ENCODE peak calls at places on chromosomes 5 and 9, in nine cellular contexts. A is GM12878, J is sigmoid colon, Q is body of pancreas, P is spleen, U is transverse colon, Y is IMR-90, D is HepG2, C is heart left ventricle. R is an unnamed sample.

GRCh38 chr5:132543472-132544201 is at the start of gene IL5:
- DNase-seq in J (no peak), Q (no peak), U (no peak), D (no peak), Y (no peak), C (no peak), A (no peak), P (no peak), R (no peak)

GRCh38 chr9:88017086-88017485 is 42.8 kb upstream of the CDK20 start:
- DNase-seq in A (no peak), U (no peak), Q (no peak), J (no peak), D (no peak), Y (peak; percentile 4), C (no peak), P (no peak), R (no peak)

GRCh38 chr5:44911501-44911900 is 102.8 kb downstream of the MRPS30 start:
- DNase-seq in D (no peak), U (no peak), P (no peak), J (no peak), A (no peak), Q (no peak), Y (no peak), C (no peak), R (no peak)

GRCh38 chr5:74977475-74977874 is 74.9 kb downstream of the GCNT4 start:
- DNase-seq in J (no peak), U (no peak), A (no peak), Y (no peak), Q (no peak), P (no peak), C (no peak), D (no peak), R (no peak)

GRCh38 chr5:27598576-27598975 is 560.2 kb upstream of the CDH9 start:
- DNase-seq in A (no peak), J (no peak), D (no peak), P (no peak), U (no peak), Y (no peak), Q (no peak), C (no peak), R (no peak)

GRCh38 chr5:119896851-119897536 is 267.6 kb downstream of the FAM170A start:
- DNase-seq in U (no peak), D (no peak), Y (no peak), A (no peak), Q (no peak), C (no peak), J (no peak), P (no peak), R (no peak)

GRCh38 chr9:135087489-135087791 is at the start of gene OLFM1:
- DNase-seq in D (no peak), C (peak; percentile 83), U (peak; percentile 68), Y (peak; percentile 46), J (peak; percentile 86), Q (peak; percentile 83), A (no peak), P (no peak), R (peak; percentile 76)

GRCh38 chr5:94481059-94481458 is 137.3 kb downstream of the KIAA0825 start:
- DNase-seq in Q (no peak), A (no peak), C (no peak), J (no peak), Y (no peak), D (no peak), P (no peak), U (no peak), R (no peak)

DNA sequence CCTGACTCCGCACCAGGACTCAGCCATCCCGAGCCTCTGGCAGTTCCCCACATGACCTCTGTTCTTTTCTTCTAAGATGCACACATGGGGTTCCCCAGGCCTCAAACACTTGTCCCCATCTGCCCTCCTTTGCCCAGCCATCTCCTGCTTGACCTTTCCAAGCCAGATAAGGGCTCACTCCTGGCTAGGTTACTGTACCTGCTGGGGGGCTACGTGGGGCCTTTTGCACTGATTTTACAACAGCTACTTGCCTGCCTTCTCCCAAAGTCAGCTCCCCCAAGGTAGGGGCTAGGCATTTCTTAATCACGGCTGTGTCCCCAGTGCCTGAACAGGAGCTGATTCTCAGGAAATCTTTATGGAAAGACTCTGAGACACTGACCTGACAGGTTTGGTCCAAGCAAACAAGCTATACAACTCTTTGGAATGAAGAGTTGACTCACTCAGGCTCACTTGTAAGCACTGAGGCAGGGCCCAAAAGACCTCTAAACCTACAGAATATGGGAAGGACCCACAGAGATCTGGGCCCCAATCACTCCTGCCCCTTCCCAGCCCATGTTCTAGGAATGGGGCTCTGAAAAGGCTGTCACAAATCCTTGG is 2.5 kb downstream of the MACROH2A1 start:
- DNase-seq in A (no peak), C (no peak), D (no peak), Q (no peak), J (no peak), U (no peak), Y (no peak), P (no peak), R (no peak)
- H3K4me1 ChIP-seq in A (peaks cover 29% of the 10 kb centered on the region), C (peaks cover 4% of the 10 kb centered on the region), D (peaks cover 86% of the 10 kb centered on the region), Q (peaks cover 40% of the 10 kb centered on the region), J (peaks cover 66% of the 10 kb centered on the region), U (peaks cover 73% of the 10 kb centered on the region), Y (peaks cover 35% of the 10 kb centered on the region), P (peaks cover 81% of the 10 kb centered on the region), R (peaks cover 59% of the 10 kb centered on the region)

DNA sequence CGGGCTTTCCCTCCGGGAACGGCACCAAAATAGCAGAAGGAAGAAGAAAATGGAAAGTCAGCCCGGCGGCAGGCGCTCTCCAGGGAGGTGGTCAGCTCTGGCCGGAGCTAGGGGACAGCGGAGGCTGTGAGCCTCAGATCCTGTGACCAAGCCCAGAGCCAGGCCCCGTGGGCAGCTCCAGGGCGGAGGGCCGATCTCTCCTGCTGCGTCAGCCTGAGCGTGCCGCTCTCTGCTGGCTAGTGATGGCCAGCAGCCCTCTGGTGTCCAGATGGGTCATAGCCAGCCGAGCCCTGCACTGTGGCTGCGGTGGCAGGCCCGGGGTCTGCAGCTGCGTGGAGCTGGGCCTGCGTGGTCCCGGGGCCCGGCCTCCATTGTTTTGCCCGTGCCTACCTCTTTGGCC is 16.9 kb upstream of the NRARP start:
- DNase-seq in U (no peak), A (no peak), J (peak; percentile 61), P (peak; percentile 86), Y (peak; percentile 5), C (peak; percentile 84), Q (peak; percentile 24), D (no peak), R (peak; percentile 52)
- TF ChIP-seq CTCF in U (no peak), A (no peak), J (no peak), P (peak; percentile 32), Y (peak; percentile 19), C (peak; percentile 48), Q (no peak), D (peak; percentile 82), R (no peak)

GRCh38 chr5:149490599-149491187 is 60.5 kb downstream of the CSNK1A1 start:
- DNase-seq in A (no peak), Q (no peak), P (no peak), U (no peak), Y (no peak), J (no peak), D (no peak), C (no peak), R (no peak)

GRCh38 chr5:149487672-149488071 is 63.6 kb downstream of the CSNK1A1 start:
- DNase-seq in P (no peak), D (no peak), A (no peak), J (no peak), Q (no peak), Y (no peak), C (no peak), U (no peak), R (no peak)

GRCh38 chr5:149486726-149487635 is 64.3 kb downstream of the CSNK1A1 start:
- DNase-seq in D (peak; percentile 61), Y (peak; percentile 70), J (no peak), C (no peak), Q (no peak), U (no peak), P (no peak), A (no peak), R (peak; percentile 24)

GRCh38 chr5:149489605-149490037 is 61.6 kb downstream of the CSNK1A1 start:
- DNase-seq in P (no peak), J (no peak), Y (peak; percentile 43), A (no peak), D (no peak), C (peak; percentile 44), U (no peak), Q (no peak), R (no peak)

DNA sequence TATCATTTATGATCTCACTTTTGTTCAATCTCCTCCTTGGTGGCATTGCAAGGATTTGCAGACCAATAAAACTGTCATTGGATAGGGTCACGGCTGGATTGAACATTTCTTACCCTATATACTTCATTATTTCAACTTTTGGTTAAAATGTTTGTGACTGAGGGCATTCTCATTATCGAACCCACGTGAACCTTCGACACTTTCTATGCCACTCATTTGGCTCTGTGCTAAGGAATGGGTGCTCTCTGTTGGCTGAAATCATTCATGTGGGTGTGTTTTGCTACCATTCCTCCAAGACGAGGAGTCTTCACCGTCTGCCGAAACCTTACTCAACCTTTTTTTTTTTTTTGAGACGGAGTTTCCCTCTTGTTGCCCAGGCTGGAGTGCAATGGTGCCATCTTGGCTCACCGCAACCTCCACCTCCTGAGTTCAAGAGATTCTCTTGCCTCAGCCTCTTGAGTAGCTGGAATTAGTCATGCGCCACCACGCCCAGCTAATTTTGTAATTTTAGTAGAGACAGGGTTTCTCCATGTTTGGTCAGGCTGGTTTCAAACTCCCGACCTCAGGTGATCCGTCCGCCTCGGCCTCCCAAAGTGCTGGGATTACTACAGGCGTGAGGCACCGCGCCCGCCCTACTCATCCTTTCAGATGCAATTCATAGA is 62.5 kb downstream of the CSNK1A1 start:
- DNase-seq in Y (no peak), C (no peak), D (no peak), P (no peak), Q (no peak), U (peak; percentile 36), J (no peak), A (no peak), R (no peak)
- TF ChIP-seq POLR2A in Y (no peak), C (no peak), D (no peak), P (no peak), Q (no peak), U (no peak), J (no peak), A (peak; percentile 17), R (no peak)

GRCh38 chr5:34707451-34708107 is 51.5 kb downstream of the RAI14 start:
- DNase-seq in P (no peak), D (no peak), C (no peak), U (no peak), J (no peak), Q (no peak), A (no peak), Y (no peak), R (no peak)

GRCh38 chr5:34709861-34710673 is 53.9 kb downstream of the RAI14 start:
- DNase-seq in P (no peak), J (no peak), A (no peak), C (no peak), D (peak; percentile 64), Y (peak; percentile 95), Q (no peak), U (no peak), R (no peak)

GRCh38 chr5:34706084-34706483 is 50.0 kb downstream of the RAI14 start:
- DNase-seq in P (no peak), C (no peak), U (no peak), A (no peak), Q (no peak), Y (no peak), D (no peak), J (no peak), R (no peak)

GRCh38 chr5:34712565-34712964 is 56.4 kb downstream of the RAI14 start:
- DNase-seq in Q (no peak), D (no peak), U (no peak), J (no peak), C (no peak), A (no peak), P (no peak), Y (no peak), R (no peak)

DNA sequence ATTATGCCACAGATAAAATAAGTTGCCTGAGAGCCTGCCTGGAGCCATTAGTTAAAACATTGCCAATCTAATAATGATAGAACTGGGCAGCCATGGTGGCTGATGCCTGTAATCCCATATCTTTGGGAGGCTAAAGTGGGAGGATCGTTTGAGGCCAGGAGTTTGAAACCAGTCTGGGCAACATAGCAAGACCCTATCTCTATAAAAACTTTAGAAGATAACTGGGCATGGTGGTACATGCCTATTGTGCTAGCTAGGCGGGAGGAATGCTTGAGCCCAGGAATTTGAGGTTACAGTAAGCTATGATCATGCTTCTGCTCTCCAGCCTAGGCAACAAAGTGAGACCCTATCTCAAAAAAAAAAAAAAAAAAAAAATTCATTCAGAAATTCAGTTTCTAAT is 52.6 kb downstream of the RAI14 start:
- DNase-seq in P (no peak), J (no peak), U (no peak), C (no peak), D (no peak), Y (no peak), Q (no peak), A (no peak), R (no peak)
- H3K4me1 ChIP-seq in P (peaks cover 25% of the 10 kb centered on the region), J (peaks cover 37% of the 10 kb centered on the region), U (no peaks in the 10 kb centered on the region), C (no peaks in the 10 kb centered on the region), D (peaks cover 19% of the 10 kb centered on the region), Y (peaks cover 28% of the 10 kb centered on the region), Q (peaks cover 18% of the 10 kb centered on the region), A (no peaks in the 10 kb centered on the region), R (peaks cover 12% of the 10 kb centered on the region)

R was measured in adrenal gland.